ENCODE peak calls at places on chromosomes 16 and 17, in five cellular contexts. N is left ventricle myocardium inferior, T is breast epithelium, O is uterus, U is heart right ventricle. R is an unnamed sample.
A peak's percentile ranks its signal among the peaks of the same experiment; 100 is the strongest.

GRCh38 chr17:46002311-46002972 is 3.4 kb downstream of the STH start:
- DNase-seq in T (peak; percentile 57), N (peak; percentile 49), U (peak; percentile 61), O (peak; percentile 68), R (no peak)

GRCh38 chr17:45225051-45225700 is 3.5 kb downstream of the FMNL1 start:
- DNase-seq in U (no peak), O (no peak), N (no peak), T (no peak), R (no peak)

GRCh38 chr16:24689128-24689527 is 40.3 kb upstream of the TNRC6A start:
- DNase-seq in U (no peak), T (no peak), N (no peak), O (no peak), R (no peak)

GRCh38 chr17:19569785-19570496 is 36.3 kb downstream of the SLC47A1 start:
- DNase-seq in U (no peak), N (no peak), O (no peak), T (no peak), R (no peak)

GRCh38 chr16:50282010-50282538 is 15.7 kb downstream of the ADCY7 start:
- DNase-seq in U (peak; percentile 61), T (peak; percentile 35), N (peak; percentile 77), O (no peak), R (no peak)

GRCh38 chr16:82510041-82510440 is 116.7 kb upstream of the CDH13 start:
- DNase-seq in N (no peak), T (no peak), U (no peak), O (no peak), R (no peak)

GRCh38 chr17:39671651-39672521 is 3.6 kb downstream of the PNMT start:
- DNase-seq in N (peak; percentile 69), U (no peak), O (no peak), T (no peak), R (no peak)

GRCh38 chr17:19397556-19398041 is 10.6 kb upstream of the MFAP4 start:
- DNase-seq in O (no peak), N (no peak), U (no peak), T (peak; percentile 70), R (no peak)

GRCh38 chr17:67004191-67004590 is 39.7 kb downstream of the CACNG4 start:
- DNase-seq in U (no peak), N (no peak), O (no peak), T (no peak), R (no peak)

GRCh38 chr17:67003231-67003630 is 38.7 kb downstream of the CACNG4 start:
- DNase-seq in N (no peak), U (no peak), O (no peak), T (no peak), R (no peak)

GRCh38 chr17:67011527-67012175 is 32.7 kb upstream of the CACNG1 start:
- DNase-seq in O (no peak), N (no peak), U (no peak), T (no peak), R (no peak)

GRCh38 chr17:67007266-67007665 is 37.1 kb upstream of the CACNG1 start:
- DNase-seq in U (no peak), O (no peak), T (no peak), N (no peak), R (no peak)

DNA sequence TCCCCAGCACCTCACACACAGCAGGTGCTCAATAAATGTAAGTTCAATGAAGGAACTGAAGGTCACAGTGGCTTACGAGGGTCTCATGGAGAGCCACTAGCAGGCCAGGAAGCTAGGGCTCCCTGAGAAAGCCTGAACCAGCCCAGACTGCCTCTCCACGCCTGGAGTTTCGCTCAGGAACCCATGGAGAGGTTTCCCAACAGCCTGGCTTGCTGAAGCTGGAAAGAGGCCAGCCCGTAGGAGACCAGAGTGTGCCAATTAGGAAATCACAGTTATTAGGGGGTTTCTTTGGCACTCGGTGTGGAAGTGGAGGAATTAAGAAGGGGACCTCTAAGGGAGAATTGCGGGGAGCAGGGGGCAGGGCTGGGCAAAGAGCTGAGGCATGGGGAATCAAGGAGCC is 36.3 kb upstream of the CACNG1 start:
- DNase-seq in N (no peak), U (no peak), T (no peak), O (no peak), R (no peak)
- TF ChIP-seq CTCF in N (no peak), U (no peak), T (no peak), O (no peak), R (no peak)

GRCh38 chr17:80921741-80922579 is 69.7 kb upstream of the CHMP6 start:
- DNase-seq in U (no peak), T (no peak), O (peak; percentile 13), N (no peak), R (no peak)
- H3K36me3 ChIP-seq in U (peaks cover 77% of the 10 kb centered on the region), T (no peaks in the 10 kb centered on the region), O (no peaks in the 10 kb centered on the region), N (peaks cover 60% of the 10 kb centered on the region), R (peaks cover 2% of the 10 kb centered on the region)

GRCh38 chr16:76527244-76527643 is 250.0 kb downstream of the CNTNAP4 start:
- DNase-seq in O (no peak), U (no peak), T (no peak), N (no peak), R (no peak)

GRCh38 chr16:76532188-76532973 is 255.2 kb downstream of the CNTNAP4 start:
- DNase-seq in N (no peak), T (no peak), O (no peak), U (no peak), R (no peak)

GRCh38 chr16:76531236-76531635 is 254.0 kb downstream of the CNTNAP4 start:
- DNase-seq in U (no peak), O (no peak), T (no peak), N (no peak), R (no peak)
- H3K4me3 ChIP-seq in U (no peak overlapping the region), O (no peak overlapping the region), T (no peak overlapping the region), N (no peak overlapping the region), R (no peak overlapping the region)

GRCh38 chr17:67679721-67680120 is 38.0 kb upstream of the NOL11 start:
- DNase-seq in T (no peak), N (no peak), O (no peak), U (no peak), R (no peak)
- TF ChIP-seq CTCF in T (no peak), N (no peak), O (no peak), U (no peak), R (no peak)

DNA sequence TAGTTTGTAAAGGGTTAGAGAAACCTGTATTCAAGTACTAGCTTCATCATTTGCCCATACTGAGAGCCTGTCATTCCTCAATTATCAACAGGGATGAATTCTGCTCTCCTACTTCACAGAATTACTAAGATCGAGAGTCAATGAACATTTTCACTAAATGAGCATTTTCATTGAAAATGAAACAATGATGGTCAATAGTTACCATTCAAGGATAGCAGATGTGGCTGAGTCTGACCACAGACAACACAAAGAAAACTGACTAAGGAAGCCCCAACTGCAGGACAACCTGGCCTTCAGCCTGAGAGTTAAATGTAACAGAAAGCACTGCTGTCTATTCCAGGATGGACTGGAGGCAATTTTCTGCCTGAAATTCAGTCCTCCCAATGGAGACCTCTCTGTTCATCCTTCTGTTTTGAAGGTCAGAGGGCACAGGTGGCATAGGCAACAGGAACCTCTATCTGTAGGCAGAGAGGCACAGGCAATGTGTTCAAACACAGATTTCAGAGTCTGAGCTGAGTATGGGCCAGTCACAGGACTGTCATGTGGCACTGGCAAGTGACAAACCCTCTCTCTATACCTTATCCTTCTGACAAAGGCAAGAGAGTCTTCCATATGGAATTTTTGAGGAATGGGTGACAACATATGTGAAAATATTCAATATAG is 19.5 kb downstream of the TRAF4 start:
- DNase-seq in U (no peak), T (no peak), N (no peak), O (no peak), R (no peak)
- H3K36me3 ChIP-seq in U (peaks cover 57% of the 10 kb centered on the region), T (no peaks in the 10 kb centered on the region), N (peaks cover 24% of the 10 kb centered on the region), O (no peaks in the 10 kb centered on the region), R (peaks cover 2% of the 10 kb centered on the region)

DNA sequence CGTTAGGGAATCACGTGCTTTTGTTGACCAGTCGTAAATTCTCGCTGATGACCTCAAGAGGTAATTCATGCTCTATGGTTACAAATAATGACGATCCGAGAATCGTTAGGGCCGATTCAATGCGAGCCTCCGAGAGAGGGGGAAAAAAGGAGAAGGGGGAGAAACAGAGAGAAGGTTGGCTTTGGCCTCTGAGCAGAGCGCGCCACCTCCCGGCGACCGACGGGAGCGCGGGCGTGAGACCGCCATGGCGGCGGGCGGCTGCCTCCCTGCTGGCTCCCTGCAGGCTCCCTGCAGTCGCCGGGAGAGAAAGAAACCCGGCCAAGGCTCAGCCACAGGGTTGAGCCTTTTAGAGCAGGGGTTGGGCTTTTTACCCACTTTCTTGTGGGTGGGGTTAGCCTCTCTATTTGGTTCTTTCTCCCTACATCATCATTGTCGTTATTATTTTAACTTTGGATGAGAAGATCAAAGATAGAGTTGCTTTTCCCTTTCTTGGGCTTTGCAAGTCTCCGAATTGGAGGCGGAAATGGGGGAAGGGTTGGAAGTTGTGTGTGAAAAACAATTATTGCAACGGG is 347 bp upstream of the HOXB5 start:
- DNase-seq in U (peak; percentile 32), O (peak; percentile 61), T (no peak), N (peak; percentile 65), R (no peak)
- H3K4me3 ChIP-seq in U (no peak overlapping the region), O (no peak overlapping the region), T (peak overlapping the region; percentile 41), N (peak overlapping the region; percentile 53), R (peak overlapping the region; percentile 92)

DNA sequence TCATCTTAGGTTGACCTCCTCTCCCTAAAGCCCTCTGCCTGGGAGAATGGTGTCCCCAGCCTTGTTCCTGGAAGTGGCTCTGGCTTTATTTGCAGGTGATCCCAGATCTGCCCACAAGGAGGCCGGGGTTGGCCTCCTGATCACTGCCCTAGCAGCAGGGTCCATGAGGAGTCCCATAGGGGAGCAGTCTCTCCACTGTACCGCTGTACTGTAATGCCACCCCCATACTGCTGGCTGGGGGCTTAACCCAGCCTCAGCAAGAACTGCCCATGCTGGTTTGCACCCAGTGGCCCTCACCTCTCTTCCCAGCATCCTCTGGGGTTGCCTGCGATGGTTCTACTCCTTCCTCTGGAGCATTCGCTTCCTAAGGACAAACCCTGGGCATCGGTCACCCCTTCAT is 39.1 kb downstream of the PSME3IP1 start:
- DNase-seq in N (no peak), T (no peak), O (no peak), U (no peak), R (no peak)
- TF ChIP-seq CTCF in N (peak; percentile 13), T (no peak), O (no peak), U (peak; percentile 3), R (no peak)

DNA sequence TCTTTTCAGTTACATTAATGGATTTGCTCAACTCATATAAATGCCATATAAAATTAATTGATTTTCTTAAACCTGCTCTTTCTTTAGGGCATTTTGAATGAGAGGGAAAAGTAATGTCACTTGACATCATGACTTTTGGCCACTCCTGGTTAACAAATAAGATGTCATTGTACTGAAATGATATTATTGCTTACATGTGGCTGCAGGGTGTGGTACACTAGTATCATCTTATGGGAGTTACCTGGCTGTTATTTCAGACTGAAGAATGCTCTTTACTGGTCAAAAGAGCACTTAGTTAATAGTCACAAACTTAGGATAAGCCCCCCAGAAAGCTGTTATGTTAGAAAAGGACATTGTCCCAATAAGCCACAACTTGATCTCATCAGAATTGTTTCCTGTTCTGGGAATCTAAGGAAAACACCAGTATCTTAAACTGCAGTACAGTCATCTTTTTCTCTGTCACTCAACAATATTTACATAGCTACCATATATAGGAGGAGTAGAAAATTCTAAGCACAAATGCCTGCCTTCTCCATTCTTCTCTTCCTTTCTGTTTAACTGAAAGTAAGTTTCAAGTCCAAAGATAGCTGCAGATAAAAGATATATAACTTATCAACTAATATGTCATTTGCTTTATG is 53.9 kb upstream of the MRC2 start:
- DNase-seq in T (no peak), O (no peak), U (no peak), N (no peak), R (no peak)
- H3K36me3 ChIP-seq in T (no peaks in the 10 kb centered on the region), O (no peaks in the 10 kb centered on the region), U (peaks cover 78% of the 10 kb centered on the region), N (peaks cover 50% of the 10 kb centered on the region), R (peaks cover 2% of the 10 kb centered on the region)

R was measured in kidney epithelial cell.